ENCODE peak calls at places on chromosome 13, in eight cellular contexts. One of them, this sample, is unnamed.

GRCh38 chr13:102847272-102848234 is 1.7 kb downstream of the ERCC5 start:
- DNase-seq in T follicular helper cell: no peak
- DNase-seq in AG10803: peak; percentile 54
- DNase-seq in NCI-H2081: no peak
- DNase-seq in lower lobe of right lung: no peak
- DNase-seq in nucleus accumbens: no peak
- DNase-seq in naive thymus-derived CD8-positive, alpha-beta T cell: peak; percentile 9
- DNase-seq in NCI-H187 treated with DMSO at 0.1 percent for 48 hours: no peak
- DNase-seq in this sample: no peak

GRCh38 chr13:98838776-98839175 is 86.3 kb upstream of the SLC15A1 start:
- DNase-seq in nucleus accumbens: no peak
- DNase-seq in T follicular helper cell: no peak
- DNase-seq in lower lobe of right lung: no peak
- DNase-seq in AG10803: peak; percentile 6
- DNase-seq in NCI-H187 treated with DMSO at 0.1 percent for 48 hours: peak; percentile 40
- DNase-seq in NCI-H2081: no peak
- DNase-seq in naive thymus-derived CD8-positive, alpha-beta T cell: no peak
- DNase-seq in this sample: no peak

GRCh38 chr13:63567031-63567430 is 2151.4 kb upstream of the PCDH20 start:
- DNase-seq in AG10803: no peak
- DNase-seq in T follicular helper cell: no peak
- DNase-seq in nucleus accumbens: no peak
- DNase-seq in naive thymus-derived CD8-positive, alpha-beta T cell: no peak
- DNase-seq in NCI-H2081: no peak
- DNase-seq in NCI-H187 treated with DMSO at 0.1 percent for 48 hours: no peak
- DNase-seq in lower lobe of right lung: no peak
- DNase-seq in this sample: no peak

GRCh38 chr13:45339867-45340266 is 1.1 kb downstream of the TPT1 start:
- DNase-seq in lower lobe of right lung: no peak
- DNase-seq in T follicular helper cell: no peak
- DNase-seq in NCI-H2081: no peak
- DNase-seq in naive thymus-derived CD8-positive, alpha-beta T cell: peak; percentile 14
- DNase-seq in nucleus accumbens: no peak
- DNase-seq in AG10803: no peak
- DNase-seq in NCI-H187 treated with DMSO at 0.1 percent for 48 hours: no peak
- DNase-seq in this sample: no peak

GRCh38 chr13:28552288-28552687 is 57.4 kb upstream of the FLT1 start:
- DNase-seq in naive thymus-derived CD8-positive, alpha-beta T cell: no peak
- DNase-seq in AG10803: no peak
- DNase-seq in T follicular helper cell: no peak
- DNase-seq in lower lobe of right lung: no peak
- DNase-seq in NCI-H2081: no peak
- DNase-seq in NCI-H187 treated with DMSO at 0.1 percent for 48 hours: no peak
- DNase-seq in nucleus accumbens: no peak
- DNase-seq in this sample: no peak

GRCh38 chr13:35930665-35931631 is 200.2 kb downstream of the DCLK1 start:
- DNase-seq in AG10803: no peak
- DNase-seq in NCI-H187 treated with DMSO at 0.1 percent for 48 hours: no peak
- DNase-seq in lower lobe of right lung: no peak
- DNase-seq in T follicular helper cell: no peak
- DNase-seq in nucleus accumbens: no peak
- DNase-seq in NCI-H2081: no peak
- DNase-seq in naive thymus-derived CD8-positive, alpha-beta T cell: no peak
- DNase-seq in this sample: no peak

GRCh38 chr13:30037766-30038165 is 187.3 kb upstream of the UBL3 start:
- DNase-seq in lower lobe of right lung: no peak
- DNase-seq in AG10803: peak; percentile 90
- DNase-seq in naive thymus-derived CD8-positive, alpha-beta T cell: no peak
- DNase-seq in NCI-H187 treated with DMSO at 0.1 percent for 48 hours: no peak
- DNase-seq in T follicular helper cell: no peak
- DNase-seq in NCI-H2081: no peak
- DNase-seq in nucleus accumbens: no peak
- DNase-seq in this sample: no peak

GRCh38 chr13:98674968-98675528 is 77.4 kb downstream of the SLC15A1 start:
- DNase-seq in T follicular helper cell: no peak
- DNase-seq in lower lobe of right lung: no peak
- DNase-seq in naive thymus-derived CD8-positive, alpha-beta T cell: no peak
- DNase-seq in AG10803: no peak
- DNase-seq in NCI-H2081: no peak
- DNase-seq in nucleus accumbens: no peak
- DNase-seq in NCI-H187 treated with DMSO at 0.1 percent for 48 hours: no peak
- DNase-seq in this sample: no peak

GRCh38 chr13:41944635-41945401 is 16.1 kb downstream of the VWA8 start:
- DNase-seq in NCI-H187 treated with DMSO at 0.1 percent for 48 hours: no peak
- DNase-seq in lower lobe of right lung: no peak
- DNase-seq in AG10803: no peak
- DNase-seq in naive thymus-derived CD8-positive, alpha-beta T cell: no peak
- DNase-seq in NCI-H2081: no peak
- DNase-seq in T follicular helper cell: no peak
- DNase-seq in nucleus accumbens: no peak
- DNase-seq in this sample: no peak

GRCh38 chr13:46521921-46522691 is 30.9 kb upstream of the LRCH1 start:
- DNase-seq in NCI-H2081: no peak
- DNase-seq in lower lobe of right lung: no peak
- DNase-seq in NCI-H187 treated with DMSO at 0.1 percent for 48 hours: no peak
- DNase-seq in T follicular helper cell: no peak
- DNase-seq in naive thymus-derived CD8-positive, alpha-beta T cell: no peak
- DNase-seq in AG10803: no peak
- DNase-seq in nucleus accumbens: no peak
- DNase-seq in this sample: no peak

GRCh38 chr13:78742659-78743058 is 83.7 kb upstream of the OBI1 start:
- DNase-seq in T follicular helper cell: no peak
- DNase-seq in naive thymus-derived CD8-positive, alpha-beta T cell: no peak
- DNase-seq in nucleus accumbens: no peak
- DNase-seq in AG10803: no peak
- DNase-seq in NCI-H2081: no peak
- DNase-seq in NCI-H187 treated with DMSO at 0.1 percent for 48 hours: peak; percentile 96
- DNase-seq in lower lobe of right lung: no peak
- DNase-seq in this sample: no peak

GRCh38 chr13:110913322-110913721 is 1.5 kb downstream of the ANKRD10 start:
- DNase-seq in lower lobe of right lung: no peak
- DNase-seq in AG10803: no peak
- DNase-seq in naive thymus-derived CD8-positive, alpha-beta T cell: no peak
- DNase-seq in T follicular helper cell: no peak
- DNase-seq in NCI-H2081: no peak
- DNase-seq in nucleus accumbens: no peak
- DNase-seq in NCI-H187 treated with DMSO at 0.1 percent for 48 hours: no peak
- DNase-seq in this sample: no peak

GRCh38 chr13:51262501-51263211 is 40.5 kb downstream of the FAM124A start:
- DNase-seq in lower lobe of right lung: no peak
- DNase-seq in naive thymus-derived CD8-positive, alpha-beta T cell: no peak
- DNase-seq in AG10803: no peak
- DNase-seq in nucleus accumbens: peak; percentile 31
- DNase-seq in NCI-H2081: no peak
- DNase-seq in NCI-H187 treated with DMSO at 0.1 percent for 48 hours: no peak
- DNase-seq in T follicular helper cell: no peak
- DNase-seq in this sample: no peak

GRCh38 chr13:110382229-110382628 is 75.1 kb downstream of the COL4A2 start:
- DNase-seq in nucleus accumbens: no peak
- DNase-seq in AG10803: peak; percentile 70
- DNase-seq in naive thymus-derived CD8-positive, alpha-beta T cell: no peak
- DNase-seq in NCI-H2081: no peak
- DNase-seq in lower lobe of right lung: no peak
- DNase-seq in NCI-H187 treated with DMSO at 0.1 percent for 48 hours: no peak
- DNase-seq in T follicular helper cell: no peak
- DNase-seq in this sample: no peak

GRCh38 chr13:76723551-76724232 is 162.5 kb downstream of the KCTD12 start:
- DNase-seq in AG10803: peak; percentile 96
- DNase-seq in NCI-H187 treated with DMSO at 0.1 percent for 48 hours: no peak
- DNase-seq in T follicular helper cell: no peak
- DNase-seq in naive thymus-derived CD8-positive, alpha-beta T cell: peak; percentile 28
- DNase-seq in NCI-H2081: no peak
- DNase-seq in nucleus accumbens: peak; percentile 7
- DNase-seq in lower lobe of right lung: peak; percentile 55
- DNase-seq in this sample: no peak

This sample was measured in pancreas.